ENCODE peak calls at places on chromosomes 2 and 18, in nine cellular contexts. N, Y, H, Z, D, G, R, I and P are unnamed samples.
A peak's percentile ranks its signal among the peaks of the same experiment; 100 is the strongest.

GRCh38 chr2:50535971-50536759 is 495.8 kb downstream of the NRXN1 start:
- DNase-seq in N (no peak), Y (peak; percentile 12), H (peak; percentile 20), Z (no peak), D (no peak), G (no peak), R (no peak), I (no peak), P (no peak)

GRCh38 chr2:43469713-43470112 is 126.1 kb downstream of the THADA start:
- DNase-seq in N (no peak), Y (no peak), H (no peak), Z (no peak), D (no peak), G (no peak), R (no peak), I (no peak), P (no peak)

GRCh38 chr18:2970762-2971659 is 41.9 kb downstream of the LPIN2 start:
- DNase-seq in N (no peak), Y (no peak), H (no peak), Z (peak; percentile 40), D (peak; percentile 88), G (peak; percentile 78), R (peak; percentile 32), I (peak; percentile 58), P (peak; percentile 63)

GRCh38 chr18:53799134-53799533 is 425.3 kb downstream of the MBD2 start:
- DNase-seq in N (no peak), Y (no peak), H (peak; percentile 87), Z (no peak), D (no peak), G (no peak), R (no peak), I (no peak), P (no peak)

GRCh38 chr18:9707381-9708056 is 582 bp upstream of the RAB31 start:
- DNase-seq in N (no peak), Y (no peak), H (no peak), Z (no peak), D (no peak), G (no peak), R (no peak), I (no peak), P (no peak)

GRCh38 chr2:150916434-150916833 is 345.2 kb downstream of the RBM43 start:
- DNase-seq in N (no peak), Y (no peak), H (no peak), Z (no peak), D (no peak), G (no peak), R (no peak), I (no peak), P (no peak)

GRCh38 chr2:199055336-199055735 is 402.4 kb downstream of the SATB2 start:
- DNase-seq in N (no peak), Y (no peak), H (peak; percentile 5), Z (no peak), D (no peak), G (no peak), R (no peak), I (no peak), P (no peak)

GRCh38 chr2:224449212-224450147 is 47.6 kb upstream of the FAM124B start:
- DNase-seq in N (no peak), Y (no peak), H (peak; percentile 31), Z (no peak), D (no peak), G (no peak), R (no peak), I (no peak), P (no peak)

GRCh38 chr2:40955635-40956034 is 503.7 kb upstream of the SLC8A1 start:
- DNase-seq in N (no peak), Y (no peak), H (no peak), Z (no peak), D (no peak), G (no peak), R (no peak), I (no peak), P (no peak)

GRCh38 chr18:75638223-75638596 is 210.7 kb upstream of the SMIM21 start:
- DNase-seq in N (no peak), Y (no peak), H (peak; percentile 66), Z (no peak), D (no peak), G (no peak), R (no peak), I (no peak), P (no peak)